ENCODE peak calls at places on chromosome 14, in nine cellular contexts. H, C, U, T, I, P, J, N and D are unnamed samples.

GRCh38 chr14:59116984-59117415 is 71.5 kb upstream of the DAAM1 start:
- DNase-seq in C (peak), H (no peak), N (peak), J (no peak), I (no peak), T (no peak), P (no peak), U (no peak), D (no peak)

GRCh38 chr14:104863131-104863862 is 1.8 kb upstream of the CEP170B start:
- DNase-seq in C (no peak), N (no peak), H (no peak), J (peak), T (no peak), P (no peak), U (no peak), I (no peak), D (no peak)

GRCh38 chr14:23793532-23793931 is 157.4 kb downstream of the DHRS2 start:
- DNase-seq in H (no peak), P (no peak), T (no peak), C (no peak), J (no peak), N (no peak), I (no peak), U (no peak), D (no peak)

GRCh38 chr14:75561013-75561432 is 17.4 kb upstream of the FLVCR2 start:
- DNase-seq in J (peak), C (peak), T (peak), N (peak), I (peak), U (peak), H (peak), P (peak), D (peak)

GRCh38 chr14:22748691-22749090 is 17.8 kb upstream of the OXA1L start:
- DNase-seq in T (no peak), N (no peak), I (no peak), J (no peak), H (no peak), U (no peak), C (no peak), P (no peak), D (no peak)

GRCh38 chr14:101912841-101913240 is 51.5 kb upstream of the DYNC1H1 start:
- DNase-seq in U (no peak), T (no peak), I (no peak), J (peak), H (no peak), P (no peak), N (no peak), C (no peak), D (no peak)

GRCh38 chr14:23153891-23154796 is 29.3 kb downstream of the SLC7A8 start:
- DNase-seq in J (peak), P (no peak), T (no peak), U (no peak), N (peak), I (no peak), H (peak), C (peak), D (no peak)

GRCh38 chr14:99722741-99723140 is 38.6 kb downstream of the CYP46A1 start:
- DNase-seq in J (no peak), N (no peak), C (no peak), U (no peak), T (no peak), I (no peak), H (no peak), P (no peak), D (no peak)

GRCh38 chr14:89921346-89921745 is 33.2 kb downstream of the EFCAB11 start:
- DNase-seq in T (no peak), J (no peak), U (no peak), N (peak), H (no peak), P (no peak), I (no peak), C (peak), D (no peak)